ENCODE peak calls at places on chromosomes 11 and 22, in four cellular contexts. W is IMR-90, G is neuronal stem cell, I is H9. B is an unnamed sample.

GRCh38 chr11:80593981-80594380 is 1153.2 kb upstream of the TENM4 start:
- DNase-seq in W (peak; percentile 44), I (no peak), G (no peak), B (peak; percentile 67)

GRCh38 chr11:40293655-40294342 is 1165.7 kb downstream of the LRRC4C start:
- DNase-seq in I (peak; percentile 79), G (peak; percentile 87), W (peak; percentile 92), B (peak; percentile 97)

GRCh38 chr22:43039800-43040199 is 24.9 kb upstream of the PACSIN2 start:
- DNase-seq in G (no peak), W (no peak), I (peak; percentile 48), B (peak; percentile 47)

GRCh38 chr11:23425379-23425778 is 565.1 kb upstream of the CCDC179 start:
- DNase-seq in I (no peak), W (peak; percentile 12), G (no peak), B (no peak)

GRCh38 chr11:2807276-2807681 is 78.3 kb downstream of the CDKN1C start:
- DNase-seq in I (peak; percentile 19), W (no peak), G (no peak), B (no peak)

GRCh38 chr11:790721-791564 is 1.1 kb upstream of the CEND1 start:
- DNase-seq in W (no peak), G (no peak), I (peak; percentile 89), B (peak; percentile 59)

GRCh38 chr11:103659138-103659734 is 377.2 kb upstream of the DDI1 start:
- DNase-seq in W (no peak), I (peak; percentile 26), G (no peak), B (peak; percentile 60)

GRCh38 chr22:26547426-26547825 is 35.2 kb upstream of the TFIP11 start:
- DNase-seq in W (peak; percentile 11), G (no peak), I (no peak), B (no peak)

GRCh38 chr11:44572431-44572830 is 7.0 kb downstream of the CD82 start:
- DNase-seq in W (no peak), G (no peak), I (no peak), B (no peak)

GRCh38 chr22:16989915-16990314 is 18.1 kb downstream of the GAB4 start:
- DNase-seq in G (no peak), I (no peak), W (no peak), B (no peak)

GRCh38 chr22:39462443-39463147 is 5.8 kb downstream of the MGAT3 start:
- DNase-seq in G (no peak), W (no peak), I (peak; percentile 71), B (peak; percentile 84)

GRCh38 chr11:3674189-3674588 is 3.0 kb upstream of the CHRNA10 start:
- DNase-seq in G (no peak), W (peak; percentile 88), I (no peak), B (peak; percentile 64)

GRCh38 chr11:62124186-62125113 is 639 bp downstream of the INCENP start:
- DNase-seq in G (no peak), I (no peak), W (peak; percentile 52), B (peak; percentile 35)

GRCh38 chr11:23509023-23509422 is 648.7 kb upstream of the CCDC179 start:
- DNase-seq in I (no peak), W (peak; percentile 88), G (no peak), B (no peak)

GRCh38 chr11:113531575-113532451 is 56.6 kb upstream of the DRD2 start:
- DNase-seq in I (no peak), W (no peak), G (no peak), B (no peak)

GRCh38 chr11:57778318-57779037 is 16.9 kb downstream of the CTNND1 start:
- DNase-seq in I (peak; percentile 92), G (peak; percentile 87), W (peak; percentile 98), B (peak; percentile 99)

GRCh38 chr11:17974246-17974645 is 38.6 kb downstream of the SERGEF start:
- DNase-seq in I (no peak), W (no peak), G (no peak), B (no peak)

GRCh38 chr11:4611986-4612385 is 4.0 kb upstream of the TRIM68 start:
- DNase-seq in I (no peak), W (no peak), G (no peak), B (no peak)

GRCh38 chr11:74366576-74366975 is 31.7 kb downstream of the PGM2L1 start:
- DNase-seq in I (no peak), W (peak; percentile 76), G (peak; percentile 11), B (peak; percentile 83)

GRCh38 chr11:72238040-72238450 is 5.9 kb downstream of the PHOX2A start:
- DNase-seq in I (peak; percentile 97), W (peak; percentile 67), G (peak; percentile 71), B (peak; percentile 97)

GRCh38 chr22:49705631-49706352 is 121.9 kb downstream of the BRD1 start:
- DNase-seq in W (no peak), G (no peak), I (no peak), B (no peak)

GRCh38 chr11:120128392-120129172 is 9.3 kb downstream of the TRIM29 start:
- DNase-seq in W (peak; percentile 8), I (no peak), G (no peak), B (no peak)

GRCh38 chr11:111310088-111310487 is 11.7 kb downstream of the POU2AF3 start:
- DNase-seq in I (no peak), W (no peak), G (no peak), B (no peak)

GRCh38 chr11:122085264-122085663 is 30.8 kb downstream of the BLID start:
- DNase-seq in G (no peak), W (peak; percentile 95), I (no peak), B (no peak)

GRCh38 chr11:117134431-117134830 is 9.7 kb upstream of the PAFAH1B2 start:
- DNase-seq in W (no peak), G (no peak), I (no peak), B (no peak)

GRCh38 chr11:18540207-18541009 is 13.7 kb upstream of the TSG101 start:
- DNase-seq in G (no peak), W (peak; percentile 25), I (no peak), B (peak; percentile 21)

GRCh38 chr11:44066732-44067131 is 662 bp downstream of the ACCS start:
- DNase-seq in G (no peak), I (no peak), W (peak; percentile 69), B (no peak)

GRCh38 chr11:121578216-121579063 is 125.7 kb upstream of the SORL1-AS1 start:
- DNase-seq in W (peak; percentile 4), G (no peak), I (no peak), B (no peak)

GRCh38 chr11:27429740-27430451 is 42.7 kb downstream of the LGR4 start:
- DNase-seq in I (no peak), G (no peak), W (peak; percentile 7), B (no peak)

GRCh38 chr11:69641681-69642548 is 959 bp downstream of the CCND1 start:
- DNase-seq in W (no peak), G (no peak), I (peak; percentile 30), B (no peak)

GRCh38 chr11:15034687-15035267 is 38.6 kb upstream of the CALCB start:
- DNase-seq in G (no peak), W (no peak), I (peak; percentile 45), B (peak; percentile 12)

GRCh38 chr22:19786264-19786585 is 25.6 kb downstream of the TBX1 start:
- DNase-seq in I (no peak), G (no peak), W (no peak), B (no peak)

GRCh38 chr11:13205446-13205845 is 72.1 kb upstream of the BMAL1 start:
- DNase-seq in I (no peak), W (peak; percentile 21), G (no peak), B (no peak)

GRCh38 chr11:73288873-73289707 is 17.0 kb downstream of the P2RY6 start:
- DNase-seq in I (peak; percentile 81), G (peak; percentile 79), W (peak; percentile 65), B (peak; percentile 76)

DNA sequence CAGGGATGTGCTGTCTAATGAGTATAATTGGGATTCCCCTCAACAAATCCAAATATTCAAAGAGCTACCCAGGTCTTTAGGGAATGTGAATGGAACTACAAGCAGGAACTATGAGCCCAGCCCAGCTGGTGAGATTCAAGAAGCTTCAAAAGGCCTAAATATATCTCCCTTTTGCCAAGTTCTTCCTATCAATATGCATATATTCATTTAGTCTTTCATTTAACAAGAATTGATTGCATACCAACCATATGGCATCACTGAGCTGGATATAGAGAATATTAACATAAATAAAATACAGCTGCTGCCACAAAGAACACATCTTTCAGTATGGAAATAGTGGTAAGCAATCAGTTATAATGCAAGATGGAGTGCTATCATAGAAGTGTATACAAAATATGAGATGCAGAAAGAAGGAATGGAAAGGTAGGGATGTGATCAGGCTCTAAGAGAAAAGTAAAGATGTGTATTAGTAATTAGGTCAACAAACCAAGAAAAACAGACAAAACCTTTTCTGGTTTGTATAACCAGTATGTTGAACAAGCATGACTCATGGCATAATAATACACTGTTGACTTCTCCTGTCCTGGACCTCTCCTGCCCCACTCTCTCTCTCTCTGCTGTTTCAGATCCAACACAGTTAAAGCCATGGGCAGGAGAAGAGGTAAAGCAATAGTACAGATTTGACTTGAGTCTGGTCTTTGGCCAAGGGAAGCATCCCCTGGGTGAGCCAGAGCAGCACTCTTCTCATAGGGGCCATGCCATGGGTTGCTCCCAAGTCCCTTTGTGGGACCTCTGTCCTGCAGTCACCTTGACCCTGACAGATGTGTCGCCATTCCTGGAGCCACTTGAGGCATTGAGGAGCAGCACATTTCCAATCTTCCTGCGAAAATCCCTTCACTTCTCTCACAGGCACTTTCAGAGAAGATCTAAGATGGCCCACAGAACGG is 58.6 kb upstream of the PRSS23 start:
- DNase-seq in G (no peak), I (no peak), W (peak; percentile 95), B (no peak)
- H2BK120ac ChIP-seq in G (no peak overlapping the region), I (no peak overlapping the region), W (peak overlapping the region; percentile 99), B (no peak overlapping the region)

GRCh38 chr11:114745150-114745671 is 66.9 kb downstream of the NXPE2 start:
- DNase-seq in W (no peak), G (no peak), I (no peak), B (no peak)

DNA sequence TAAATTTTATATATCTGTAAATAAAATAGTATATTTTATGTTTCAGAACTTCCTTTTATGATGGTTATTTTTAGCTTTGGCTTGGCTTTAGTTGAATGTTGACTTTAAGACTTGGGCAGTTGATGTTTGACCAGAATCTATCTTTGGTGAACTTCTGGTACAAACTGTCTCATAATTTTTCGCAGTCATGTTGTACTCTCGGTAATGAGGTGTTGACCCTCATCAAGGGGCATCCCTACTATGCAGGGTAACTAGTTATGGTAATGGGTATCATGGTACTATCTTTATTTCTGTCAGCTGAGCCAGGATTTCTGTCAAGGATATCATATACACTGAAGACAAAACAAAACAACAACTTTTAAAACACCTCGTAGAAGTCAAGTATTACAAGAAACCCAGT is 67.7 kb downstream of the NXPE2 start:
- DNase-seq in G (no peak), I (no peak), W (no peak), B (no peak)
- H2BK120ac ChIP-seq in G (no peak overlapping the region), I (no peak overlapping the region), W (no peak overlapping the region), B (no peak overlapping the region)

GRCh38 chr22:46487318-46487717 is 50.1 kb downstream of the CELSR1 start:
- DNase-seq in W (no peak), I (no peak), G (no peak), B (no peak)

GRCh38 chr22:46491936-46492335 is 45.5 kb downstream of the CELSR1 start:
- DNase-seq in I (no peak), W (peak; percentile 19), G (no peak), B (no peak)

GRCh38 chr22:46484861-46485595 is 52.4 kb downstream of the CELSR1 start:
- DNase-seq in I (no peak), G (no peak), W (peak; percentile 61), B (peak; percentile 19)

DNA sequence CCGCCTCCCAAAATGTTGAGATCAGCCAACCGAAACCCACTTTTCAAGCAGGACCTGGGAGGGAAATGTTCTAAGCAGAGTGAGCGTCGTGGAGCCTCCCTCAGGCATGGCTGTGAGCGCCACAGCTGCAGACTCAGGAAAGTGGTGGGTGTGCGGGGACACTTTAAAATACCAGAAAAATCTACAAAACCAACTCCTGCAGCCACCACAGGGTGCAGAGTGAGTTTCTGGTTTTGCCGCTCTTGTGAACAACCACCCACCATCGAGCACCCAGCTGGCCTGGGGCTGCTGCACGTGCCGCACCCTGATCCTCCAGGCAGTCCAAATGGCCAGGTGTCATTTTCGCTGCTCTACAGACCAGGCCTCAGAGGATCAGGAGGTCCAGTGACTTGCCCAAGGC is 46.9 kb downstream of the CELSR1 start:
- DNase-seq in G (no peak), I (no peak), W (no peak), B (no peak)
- H2BK120ac ChIP-seq in G (peak overlapping the region; percentile 91), I (no peak overlapping the region), W (no peak overlapping the region), B (no peak overlapping the region)

GRCh38 chr11:92311616-92312449 is 87.2 kb downstream of the FAT3 start:
- DNase-seq in I (peak; percentile 64), G (no peak), W (peak; percentile 19), B (peak; percentile 62)
- H2BK120ac ChIP-seq in I (no peak overlapping the region), G (no peak overlapping the region), W (no peak overlapping the region), B (no peak overlapping the region)